ENCODE peak calls at places on chromosome 6, in six cellular contexts. K is MM.1S; B is naive thymus-derived CD4-positive, alpha-beta T cell; L is cardiac muscle cell; F is cardiac fibroblast; E is left ventricle myocardium inferior. S is an unnamed sample.

GRCh38 chr6:4914412-4915159 is 89.3 kb downstream of the RPP40 start:
- DNase-seq in B (no peak), F (peak; percentile 45), E (no peak), K (no peak), L (no peak), S (no peak)

GRCh38 chr6:27213544-27214125 is 33.9 kb upstream of the PRSS16 start:
- DNase-seq in K (no peak), F (peak; percentile 7), E (no peak), L (no peak), B (no peak), S (no peak)

GRCh38 chr6:33787336-33787953 is 1.5 kb downstream of the LEMD2 start:
- DNase-seq in K (no peak), E (no peak), F (peak; percentile 39), B (no peak), L (no peak), S (no peak)

GRCh38 chr6:68468244-68468884 is 166.7 kb upstream of the ADGRB3 start:
- DNase-seq in F (peak; percentile 8), L (no peak), E (no peak), K (no peak), B (no peak), S (no peak)

GRCh38 chr6:14953806-14954205 is 292.1 kb upstream of the JARID2 start:
- DNase-seq in K (no peak), B (no peak), E (no peak), F (no peak), L (no peak), S (no peak)

GRCh38 chr6:37624606-37625574 is 72.8 kb downstream of the MDGA1 start:
- DNase-seq in E (peak; percentile 58), L (no peak), F (peak; percentile 43), B (no peak), K (no peak), S (no peak)

GRCh38 chr6:13641315-13641714 is 26.2 kb downstream of the NOL7 start:
- DNase-seq in L (no peak), B (no peak), E (no peak), F (peak; percentile 33), K (no peak), S (no peak)

GRCh38 chr6:160348209-160348551 is at the start of gene SLC22A3:
- DNase-seq in B (no peak), F (no peak), E (peak; percentile 48), K (no peak), L (no peak), S (no peak)

GRCh38 chr6:144646066-144646800 is 361.1 kb downstream of the UTRN start:
- DNase-seq in L (no peak), F (no peak), K (no peak), B (no peak), E (no peak), S (no peak)

GRCh38 chr6:127893541-127893940 is 7.3 kb downstream of the THEMIS start:
- DNase-seq in L (no peak), E (no peak), F (no peak), K (no peak), B (peak; percentile 35), S (no peak)

GRCh38 chr6:43943099-43943766 is 173.2 kb downstream of the VEGFA start:
- DNase-seq in B (no peak), E (no peak), L (no peak), K (no peak), F (no peak), S (no peak)

GRCh38 chr6:53333439-53334408 is 15.0 kb downstream of the ELOVL5 start:
- DNase-seq in F (no peak), K (no peak), B (no peak), E (no peak), L (no peak), S (no peak)

GRCh38 chr6:16344756-16345155 is 106.4 kb downstream of the GMPR start:
- DNase-seq in F (peak; percentile 62), B (no peak), E (no peak), L (no peak), K (no peak), S (no peak)

GRCh38 chr6:2857580-2858337 is 16.1 kb upstream of the SERPINB1 start:
- DNase-seq in L (no peak), B (peak; percentile 68), F (peak; percentile 95), K (no peak), E (peak; percentile 54), S (peak; percentile 81)

GRCh38 chr6:33732819-33733218 is 13.9 kb downstream of the IP6K3 start:
- DNase-seq in L (no peak), K (no peak), E (no peak), F (no peak), B (no peak), S (no peak)

GRCh38 chr6:68730291-68731054 is 95.4 kb downstream of the ADGRB3 start:
- DNase-seq in K (no peak), B (no peak), L (no peak), F (no peak), E (no peak), S (no peak)

GRCh38 chr6:160031442-160031841 is 62.6 kb downstream of the IGF2R start:
- DNase-seq in E (no peak), B (no peak), K (no peak), F (no peak), L (no peak), S (peak; percentile 12)

GRCh38 chr6:89494131-89494793 is 61.3 kb downstream of the ANKRD6 start:
- DNase-seq in L (no peak), F (no peak), E (no peak), B (no peak), K (no peak), S (no peak)

GRCh38 chr6:89353118-89353556 is 615 bp upstream of the UBE2J1 start:
- DNase-seq in K (peak; percentile 40), E (peak; percentile 19), B (no peak), F (no peak), L (no peak), S (no peak)

GRCh38 chr6:148538251-148539190 is 195.9 kb downstream of the SASH1 start:
- DNase-seq in B (no peak), F (peak; percentile 51), L (no peak), E (no peak), K (no peak), S (no peak)
- H3K4me3 ChIP-seq in B (no peak overlapping the region), F (no peak overlapping the region), L (no peak overlapping the region), E (peak overlapping the region; percentile 6), K (no peak overlapping the region), S (no peak overlapping the region)

GRCh38 chr6:142913036-142913510 is 31.9 kb downstream of the HIVEP2 start:
- DNase-seq in F (no peak), E (no peak), K (peak; percentile 22), B (peak; percentile 61), L (no peak), S (peak; percentile 74)
- H3K4me3 ChIP-seq in F (no peak overlapping the region), E (no peak overlapping the region), K (peak overlapping the region; percentile 33), B (peak overlapping the region; percentile 55), L (no peak overlapping the region), S (no peak overlapping the region)

GRCh38 chr6:142303191-142303564 is 1.4 kb downstream of the ADGRG6 start:
- DNase-seq in K (no peak), F (no peak), B (no peak), E (no peak), L (no peak), S (no peak)
- H3K4me3 ChIP-seq in K (no peak overlapping the region), F (no peak overlapping the region), B (no peak overlapping the region), E (peak overlapping the region; percentile 70), L (no peak overlapping the region), S (no peak overlapping the region)

DNA sequence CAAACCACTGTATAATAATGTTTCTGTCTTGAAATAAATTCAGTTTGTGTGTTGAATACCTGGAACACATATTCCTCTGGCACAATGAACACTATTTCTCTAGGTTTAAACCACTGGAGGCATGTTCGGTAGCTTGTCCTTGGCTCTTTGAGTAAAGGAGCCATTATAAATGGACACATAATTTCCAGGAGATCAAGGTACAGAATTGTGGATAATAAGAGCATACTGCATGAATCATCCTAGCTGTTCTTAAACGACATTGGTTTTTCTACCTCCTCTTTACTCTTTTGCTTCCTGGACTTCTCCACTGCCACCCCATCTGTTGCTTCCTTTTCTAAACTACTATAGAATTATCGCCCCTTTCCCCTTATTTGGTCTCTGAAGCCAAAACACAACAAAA is 1.2 kb downstream of the CENPW start:
- DNase-seq in B (no peak), L (no peak), F (no peak), E (no peak), K (no peak), S (no peak)
- H3K4me3 ChIP-seq in B (no peak overlapping the region), L (peak overlapping the region; percentile 73), F (no peak overlapping the region), E (no peak overlapping the region), K (peak overlapping the region; percentile 81), S (peak overlapping the region; percentile 62)

GRCh38 chr6:114058435-114058834 is 87.5 kb upstream of the HDAC2 start:
- DNase-seq in K (no peak), F (no peak), B (no peak), E (no peak), L (no peak), S (no peak)

GRCh38 chr6:114068119-114068518 is 97.2 kb upstream of the HDAC2 start:
- DNase-seq in E (no peak), K (no peak), B (no peak), F (peak; percentile 52), L (no peak), S (no peak)

GRCh38 chr6:114061116-114061515 is 90.2 kb upstream of the HDAC2 start:
- DNase-seq in E (no peak), B (no peak), F (no peak), K (no peak), L (no peak), S (no peak)

GRCh38 chr6:114064862-114065261 is 93.9 kb upstream of the HDAC2 start:
- DNase-seq in L (no peak), E (no peak), B (no peak), F (no peak), K (no peak), S (no peak)

DNA sequence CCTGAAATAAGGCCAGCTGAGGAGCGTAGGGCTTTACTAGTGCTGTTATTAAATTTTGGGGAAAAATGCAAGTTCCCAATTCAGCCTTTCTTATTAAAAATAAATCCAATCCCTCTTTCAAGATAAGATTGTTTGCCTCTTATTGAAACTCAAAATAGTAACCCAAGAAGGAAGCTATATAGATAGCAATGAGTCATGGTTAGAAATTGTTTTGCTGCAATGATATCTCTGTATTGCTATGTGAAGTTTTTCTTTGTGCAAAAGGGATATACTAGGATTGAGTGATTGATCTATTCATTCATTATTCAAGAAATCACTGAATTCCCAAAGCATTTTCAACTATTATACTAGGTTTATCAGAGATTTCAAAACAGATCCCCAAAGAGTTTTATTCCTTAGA is 93.0 kb upstream of the HDAC2 start:
- DNase-seq in F (peak; percentile 24), K (no peak), L (no peak), B (no peak), E (no peak), S (no peak)
- H3K4me3 ChIP-seq in F (no peak overlapping the region), K (no peak overlapping the region), L (no peak overlapping the region), B (no peak overlapping the region), E (no peak overlapping the region), S (no peak overlapping the region)

S was measured in GM12864.